ENCODE peak calls at places on chromosomes 11 and 22, in ten cellular contexts. M is PC-3, G is IMR-90, S is AG04450, K is dorsolateral prefrontal cortex, X is heart right ventricle, Q is cardiac muscle cell, A is hepatocyte, P is body of pancreas, D is tibial nerve. U is an unnamed sample.

GRCh38 chr11:115579181-115579825 is 75.1 kb upstream of the CADM1 start:
- DNase-seq in P (no peak), K (no peak), X (no peak), G (no peak), Q (no peak), A (no peak), S (no peak), M (peak; percentile 8), D (no peak), U (no peak)

GRCh38 chr11:76704171-76704948 is 33.8 kb upstream of the LRRC32 start:
- DNase-seq in S (no peak), D (no peak), G (no peak), P (no peak), Q (no peak), A (no peak), M (no peak), X (no peak), K (no peak), U (no peak)

GRCh38 chr22:19707347-19708322 is 6.7 kb upstream of the SEPTIN5 start:
- DNase-seq in X (no peak), D (no peak), Q (no peak), G (no peak), K (no peak), S (no peak), M (no peak), A (peak; percentile 2), P (no peak), U (no peak)

GRCh38 chr22:48404801-48405447 is 1422.7 kb downstream of the BRD1 start:
- DNase-seq in K (no peak), G (no peak), X (no peak), M (no peak), A (no peak), P (no peak), S (no peak), Q (no peak), D (no peak), U (no peak)

GRCh38 chr11:64877390-64878222 is 815 bp downstream of the EHD1 start:
- DNase-seq in M (peak; percentile 40), Q (no peak), G (no peak), S (no peak), K (no peak), D (no peak), X (no peak), P (no peak), A (no peak), U (no peak)

GRCh38 chr22:19143967-19144400 is 467 bp downstream of the ESS2 start:
- DNase-seq in S (no peak), P (no peak), M (no peak), G (peak; percentile 18), D (no peak), K (no peak), Q (peak; percentile 6), X (no peak), A (no peak), U (no peak)

GRCh38 chr11:6022954-6023353 is 7.6 kb downstream of the OR56A1 start:
- DNase-seq in G (peak; percentile 43), K (no peak), S (no peak), P (peak; percentile 9), D (no peak), M (peak; percentile 59), X (peak; percentile 51), Q (peak; percentile 67), A (peak; percentile 68), U (peak; percentile 8)

GRCh38 chr11:61091373-61092279 is 10.7 kb upstream of the CD5 start:
- DNase-seq in A (no peak), K (no peak), G (peak; percentile 12), D (no peak), S (no peak), X (no peak), P (no peak), Q (peak; percentile 59), M (no peak), U (no peak)

GRCh38 chr11:128888034-128888985 is 2.8 kb upstream of the KCNJ5 start:
- DNase-seq in X (no peak), G (no peak), K (no peak), S (no peak), M (no peak), D (no peak), P (peak; percentile 55), A (no peak), Q (no peak), U (no peak)

GRCh38 chr11:128890216-128890542 is 977 bp upstream of the KCNJ5 start:
- DNase-seq in D (no peak), M (no peak), P (no peak), G (no peak), X (no peak), K (no peak), S (no peak), Q (no peak), A (no peak), U (no peak)

GRCh38 chr11:128890543-128891409 is at the start of gene KCNJ5:
- DNase-seq in K (no peak), S (no peak), X (peak; percentile 38), P (peak; percentile 66), A (peak; percentile 56), M (peak; percentile 51), D (no peak), Q (no peak), G (no peak), U (no peak)

GRCh38 chr11:128891410-128891861 is 280 bp downstream of the KCNJ5 start:
- DNase-seq in A (no peak), K (no peak), D (no peak), G (no peak), X (no peak), S (no peak), Q (no peak), M (no peak), P (no peak), U (no peak)

GRCh38 chr11:128889657-128890213 is 1.4 kb upstream of the KCNJ5 start:
- DNase-seq in D (no peak), P (no peak), A (no peak), S (no peak), X (no peak), Q (no peak), K (no peak), M (no peak), G (no peak), U (no peak)
- H3K4me3 ChIP-seq in D (no peak overlapping the region), P (no peak overlapping the region), A (no peak overlapping the region), S (no peak overlapping the region), X (no peak overlapping the region), Q (peak overlapping the region; percentile 76), K (no peak overlapping the region), M (peak overlapping the region; percentile 77), G (no peak overlapping the region), U (no peak overlapping the region)

GRCh38 chr22:23774114-23774921 is 1.7 kb downstream of the MMP11 start:
- DNase-seq in X (no peak), G (no peak), A (peak; percentile 12), K (no peak), P (no peak), M (no peak), Q (no peak), S (no peak), D (no peak), U (no peak)

GRCh38 chr22:23777776-23778575 is 5.3 kb downstream of the MMP11 start:
- DNase-seq in X (peak; percentile 71), S (no peak), K (no peak), D (no peak), P (no peak), M (no peak), A (no peak), Q (no peak), G (peak; percentile 18), U (no peak)

GRCh38 chr22:23774922-23775436 is 2.3 kb downstream of the MMP11 start:
- DNase-seq in D (no peak), Q (peak; percentile 75), X (peak; percentile 3), P (no peak), M (no peak), A (peak; percentile 51), S (no peak), K (no peak), G (peak; percentile 33), U (peak; percentile 27)

GRCh38 chr22:23773247-23774113 is 831 bp downstream of the MMP11 start:
- DNase-seq in X (no peak), S (no peak), G (no peak), D (no peak), A (peak; percentile 20), P (no peak), Q (no peak), K (no peak), M (no peak), U (no peak)

DNA sequence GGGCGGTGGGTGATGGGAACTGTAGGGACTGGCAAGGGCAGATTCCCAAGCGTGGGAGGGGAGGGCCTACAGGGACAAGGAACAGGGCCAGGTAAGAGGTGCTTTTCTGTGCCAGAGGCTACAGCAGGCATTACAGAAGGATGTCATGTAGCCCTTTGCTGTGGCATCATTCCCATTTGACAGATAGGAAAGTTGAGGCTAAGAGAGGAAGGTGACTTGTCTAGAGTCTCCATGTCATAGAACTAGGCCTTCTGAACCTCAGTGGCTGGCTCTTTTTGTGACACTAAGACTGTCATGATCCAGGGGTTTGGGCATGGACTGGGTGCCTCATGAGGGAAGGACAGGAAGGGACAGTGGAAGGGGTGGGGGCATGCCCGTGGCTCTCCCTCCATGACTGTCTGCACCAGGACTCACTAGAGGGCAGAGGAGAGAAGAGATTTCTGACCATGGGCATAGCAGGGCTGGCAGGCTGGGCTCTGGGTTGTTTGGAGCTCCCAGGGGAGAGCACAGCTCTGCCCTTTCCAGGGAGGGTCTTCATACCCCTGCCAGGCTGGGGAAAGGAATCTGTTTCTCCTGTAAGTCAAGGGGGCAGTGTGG is 3.2 kb downstream of the MMP11 start:
- DNase-seq in X (no peak), G (no peak), P (no peak), Q (no peak), K (no peak), S (no peak), A (peak; percentile 4), M (no peak), D (no peak), U (no peak)
- TF ChIP-seq CTCF in X (peak; percentile 20), G (no peak), P (no peak), Q (no peak), K (no peak), S (no peak), A (no peak), M (no peak), D (no peak), U (no peak)

GRCh38 chr11:85052636-85053035 is 574.5 kb downstream of the DLG2 start:
- DNase-seq in K (no peak), P (no peak), G (peak; percentile 7), Q (no peak), S (no peak), A (no peak), M (no peak), X (no peak), D (no peak), U (no peak)

DNA sequence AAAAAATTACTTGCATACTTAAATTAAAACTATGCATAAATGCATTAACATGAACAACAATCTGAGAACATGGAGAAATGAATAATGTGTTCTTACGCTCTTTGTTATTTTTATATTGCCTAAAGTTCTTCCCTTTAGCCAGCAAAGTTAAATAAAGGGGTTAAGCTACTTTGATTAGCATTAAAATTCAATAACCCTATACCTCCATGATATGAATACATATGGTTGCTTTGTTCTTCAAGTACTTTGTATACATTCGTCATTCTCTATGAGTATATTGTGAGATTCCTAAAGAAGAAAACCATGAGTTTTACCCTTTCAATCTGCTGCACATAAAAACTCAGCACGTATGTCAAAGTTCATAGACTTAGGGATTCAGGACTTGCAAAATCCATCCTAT is 578.3 kb downstream of the DLG2 start:
- DNase-seq in A (no peak), K (no peak), X (no peak), Q (no peak), S (no peak), D (no peak), P (no peak), G (no peak), M (no peak), U (no peak)
- H3K4me3 ChIP-seq in A (no peak overlapping the region), K (no peak overlapping the region), X (no peak overlapping the region), Q (no peak overlapping the region), S (no peak overlapping the region), D (no peak overlapping the region), P (no peak overlapping the region), G (no peak overlapping the region), M (no peak overlapping the region), U (no peak overlapping the region)

DNA sequence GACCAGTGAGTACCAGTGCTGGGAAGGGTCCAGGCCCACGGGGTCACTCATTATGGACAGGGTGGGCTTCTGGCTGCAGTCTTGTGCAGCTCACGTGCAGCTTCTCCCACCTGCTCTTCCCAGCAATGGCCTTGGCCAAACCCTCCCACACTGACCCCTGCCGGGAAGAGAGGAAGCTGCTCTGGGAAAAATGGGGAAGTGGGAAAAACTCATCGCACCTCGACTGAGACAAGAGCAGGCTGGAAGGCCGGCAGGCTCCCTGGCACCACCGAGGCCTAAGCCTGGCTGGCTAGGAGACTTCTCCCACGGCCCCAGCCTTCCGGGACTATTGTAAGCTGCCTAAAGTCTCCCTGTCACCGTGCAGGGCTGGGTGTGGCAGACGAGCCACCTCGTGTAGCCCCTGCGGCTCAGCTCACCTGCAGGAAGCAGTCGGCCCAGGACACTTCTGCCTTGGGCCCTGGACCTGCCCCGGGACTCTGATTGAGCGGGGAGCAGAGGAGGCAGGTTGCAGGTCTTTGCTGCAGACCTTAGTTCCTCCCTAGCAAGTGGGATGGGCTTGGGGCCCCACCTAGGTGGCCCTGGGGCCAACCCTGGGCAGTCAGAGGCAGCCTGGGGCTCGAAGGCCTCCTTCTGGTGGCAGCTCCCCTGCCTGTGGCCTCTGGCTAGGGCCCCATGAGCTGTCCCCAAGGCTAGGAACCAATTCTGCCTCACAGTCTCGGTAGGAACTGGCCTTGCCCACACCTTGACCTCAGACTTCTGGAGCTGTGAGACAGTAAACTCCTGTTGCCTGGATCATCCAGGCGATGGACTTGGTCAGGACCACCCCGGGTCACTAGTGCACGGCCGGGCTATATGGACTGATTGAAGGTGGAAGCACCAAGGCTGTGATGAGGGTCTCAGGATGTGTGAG is 23.1 kb downstream of the MRGPRG start:
- DNase-seq in X (no peak), D (no peak), M (no peak), S (no peak), K (no peak), G (peak; percentile 14), A (no peak), P (no peak), Q (peak; percentile 42), U (no peak)
- TF ChIP-seq CTCF in X (peak; percentile 56), D (peak; percentile 16), M (no peak), S (peak; percentile 62), K (peak; percentile 34), G (peak; percentile 51), A (peak; percentile 34), P (peak; percentile 9), Q (peak; percentile 64), U (peak; percentile 48)

U was measured in astrocyte of the cerebellum.